ENCODE peak calls at places on chromosomes 5 and 9, in six cellular contexts. H, I, G, L, B and V are unnamed samples.

GRCh38 chr5:137921931-137922330 is 32.7 kb downstream of the PKD2L2 start:
- DNase-seq in H (no peak), G (no peak), B (no peak), I (no peak), L (no peak), V (no peak)

GRCh38 chr5:135213466-135214239 is 179.6 kb upstream of the PITX1 start:
- DNase-seq in B (no peak), L (no peak), G (no peak), I (no peak), H (no peak), V (no peak)

GRCh38 chr9:10268500-10269485 is 344.0 kb downstream of the PTPRD start:
- DNase-seq in L (peak), I (peak), H (no peak), G (no peak), B (no peak), V (peak)

GRCh38 chr9:133855802-133856592 is 117.8 kb upstream of the SARDH start:
- DNase-seq in I (peak), L (no peak), H (no peak), G (no peak), B (no peak), V (no peak)

GRCh38 chr5:83595217-83595616 is 123.7 kb downstream of the VCAN start:
- DNase-seq in G (no peak), H (no peak), I (no peak), B (no peak), L (no peak), V (no peak)

GRCh38 chr5:178530526-178530925 is 59.7 kb downstream of the COL23A1 start:
- DNase-seq in I (no peak), L (no peak), B (no peak), G (no peak), H (no peak), V (no peak)

GRCh38 chr9:136399176-136400037 is 563 bp downstream of the SNAPC4 start:
- DNase-seq in B (peak), I (no peak), G (peak), L (no peak), H (no peak), V (no peak)

GRCh38 chr9:8679405-8679951 is 879.9 kb upstream of the DMAC1 start:
- DNase-seq in L (no peak), G (no peak), B (no peak), H (no peak), I (no peak), V (no peak)

GRCh38 chr5:125049721-125050357 is 303.4 kb upstream of the ZNF608 start:
- DNase-seq in H (no peak), I (no peak), G (no peak), L (no peak), B (no peak), V (no peak)

GRCh38 chr5:175867587-175868347 is 3.6 kb upstream of the CPLX2 start:
- DNase-seq in H (no peak), B (no peak), G (peak), I (peak), L (no peak), V (no peak)

GRCh38 chr9:68685770-68686169 is 19.3 kb upstream of the PIP5K1B start:
- DNase-seq in L (no peak), G (peak), H (no peak), I (peak), B (no peak), V (no peak)

GRCh38 chr5:159581502-159582249 is 251.4 kb upstream of the IL12B start:
- DNase-seq in B (no peak), H (no peak), L (no peak), I (no peak), G (no peak), V (no peak)

GRCh38 chr5:82967072-82967471 is 110.1 kb downstream of the TMEM167A start:
- DNase-seq in H (no peak), I (no peak), G (no peak), B (no peak), L (no peak), V (no peak)

GRCh38 chr9:121945849-121946248 is 147.3 kb downstream of the TTLL11 start:
- DNase-seq in G (no peak), H (no peak), L (no peak), I (no peak), B (no peak), V (no peak)

GRCh38 chr9:137634016-137634415 is 15.2 kb downstream of the EHMT1 start:
- DNase-seq in L (no peak), I (no peak), B (no peak), H (no peak), G (no peak), V (no peak)

GRCh38 chr5:32791536-32792240 is 80.6 kb downstream of the NPR3 start:
- DNase-seq in H (no peak), B (no peak), L (no peak), G (no peak), I (no peak), V (no peak)

GRCh38 chr5:113199122-113199905 is 222.7 kb downstream of the DCP2 start:
- DNase-seq in L (no peak), G (no peak), H (no peak), B (no peak), I (no peak), V (no peak)

GRCh38 chr9:124033967-124034366 is 22.4 kb downstream of the LHX2 start:
- DNase-seq in B (no peak), I (no peak), G (no peak), L (no peak), H (no peak), V (no peak)

GRCh38 chr5:119335261-119335677 is 20.6 kb upstream of the TNFAIP8 start:
- DNase-seq in H (no peak), L (no peak), I (no peak), G (no peak), B (no peak), V (no peak)

GRCh38 chr9:126108240-126108639 is 218.4 kb upstream of the MVB12B start:
- DNase-seq in G (no peak), I (no peak), H (no peak), B (no peak), L (no peak), V (no peak)

GRCh38 chr5:140261403-140262171 is 41.3 kb downstream of the PFDN1 start:
- DNase-seq in H (no peak), I (peak), G (peak), L (no peak), B (no peak), V (no peak)

GRCh38 chr5:6342689-6343315 is 35.5 kb downstream of the MED10 start:
- DNase-seq in G (no peak), I (no peak), L (no peak), H (no peak), B (no peak), V (no peak)

GRCh38 chr9:125374443-125375309 is 113.0 kb downstream of the GAPVD1 start:
- DNase-seq in I (peak), B (peak), H (peak), L (peak), G (peak), V (peak)

GRCh38 chr5:113167985-113168384 is 191.4 kb downstream of the DCP2 start:
- DNase-seq in I (no peak), G (no peak), B (no peak), H (no peak), L (no peak), V (no peak)

GRCh38 chr5:56545016-56545415 is 270.3 kb upstream of the MAP3K1 start:
- DNase-seq in H (no peak), B (no peak), G (no peak), L (no peak), I (peak), V (no peak)

GRCh38 chr5:156479864-156480263 is 152.9 kb downstream of the SGCD start:
- DNase-seq in G (no peak), B (no peak), H (no peak), L (no peak), I (no peak), V (no peak)

GRCh38 chr5:3035452-3035851 is 284.0 kb upstream of the IRX2 start:
- DNase-seq in B (no peak), I (no peak), H (no peak), L (no peak), G (no peak), V (no peak)

GRCh38 chr5:174759091-174759490 is 34.7 kb downstream of the MSX2 start:
- DNase-seq in G (no peak), I (no peak), L (no peak), B (no peak), H (no peak), V (no peak)

GRCh38 chr5:172238334-172238733 is 44.4 kb downstream of the EFCAB9 start:
- DNase-seq in G (no peak), H (no peak), B (no peak), I (no peak), L (no peak), V (no peak)
- TF ChIP-seq POLR2A in G (no peak), H (no peak), B (no peak), I (no peak), L (no peak), V (no peak)

GRCh38 chr5:78541058-78541624 is 107.4 kb downstream of the LHFPL2 start:
- DNase-seq in G (no peak), I (no peak), L (no peak), H (no peak), B (no peak), V (no peak)
- TF ChIP-seq TAF1 in G (no peak), I (no peak), L (no peak), H (no peak), B (no peak), V (no peak)

GRCh38 chr5:168578506-168579205 is 512 bp downstream of the PANK3 start:
- DNase-seq in G (peak), L (no peak), H (no peak), I (peak), B (no peak), V (no peak)

GRCh38 chr5:168579987-168580508 is 880 bp upstream of the PANK3 start:
- DNase-seq in L (no peak), I (no peak), B (no peak), G (no peak), H (no peak), V (no peak)

GRCh38 chr5:168575391-168576372 is 3.5 kb downstream of the PANK3 start:
- DNase-seq in L (no peak), B (no peak), G (peak), H (no peak), I (no peak), V (no peak)

GRCh38 chr5:168578006-168578405 is 1.2 kb downstream of the PANK3 start:
- DNase-seq in L (no peak), B (no peak), G (peak), H (no peak), I (no peak), V (no peak)

DNA sequence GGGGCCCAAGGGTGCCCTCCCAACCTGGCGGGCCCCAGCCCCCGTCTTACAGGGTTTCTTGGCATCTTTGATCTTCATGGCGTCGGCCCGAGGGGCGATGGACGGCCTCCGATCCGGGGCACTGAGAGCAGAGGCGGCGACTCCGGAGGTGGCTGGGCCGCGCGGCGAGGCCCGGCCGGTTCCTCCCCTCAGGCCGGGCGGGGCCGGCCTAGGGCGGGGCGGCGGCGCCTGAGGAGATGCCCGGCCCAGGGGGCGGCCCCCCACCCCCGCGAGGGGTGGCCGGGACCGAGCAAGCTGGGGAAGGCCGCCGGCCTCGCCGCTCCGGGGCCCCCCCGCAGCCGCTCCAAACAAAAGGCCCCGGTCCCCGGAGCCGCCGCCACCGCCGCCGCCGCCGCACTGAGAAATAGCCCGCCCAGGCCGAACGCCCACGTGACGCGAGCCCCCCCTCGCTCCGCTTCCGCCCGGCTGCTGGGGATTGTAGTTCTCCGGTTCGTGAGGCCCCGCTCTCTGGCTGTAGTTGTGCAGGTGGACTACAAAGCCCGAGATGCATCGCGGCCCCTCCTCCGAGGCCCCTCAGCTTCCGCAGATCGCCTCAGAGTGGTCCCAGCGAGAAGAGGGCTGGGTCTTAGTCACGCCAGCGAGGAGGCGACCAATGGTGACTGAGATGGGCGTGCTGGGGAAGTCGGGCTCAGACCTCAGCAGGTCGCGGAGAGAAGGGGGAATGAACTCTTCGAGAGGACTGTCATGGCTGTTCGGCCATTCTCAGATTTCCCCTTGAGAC is at the start of gene PANK3:
- DNase-seq in L (peak), H (peak), G (peak), I (peak), B (peak), V (peak)
- TF ChIP-seq POLR2A in L (peak), H (peak), G (peak), I (peak), B (peak), V (peak)

GRCh38 chr5:76371955-76372319 is 31.1 kb upstream of the IQGAP2 start:
- DNase-seq in H (no peak), B (no peak), I (peak), G (no peak), L (no peak), V (no peak)
- TF ChIP-seq TAF1 in H (no peak), B (no peak), I (no peak), G (no peak), L (no peak), V (no peak)

DNA sequence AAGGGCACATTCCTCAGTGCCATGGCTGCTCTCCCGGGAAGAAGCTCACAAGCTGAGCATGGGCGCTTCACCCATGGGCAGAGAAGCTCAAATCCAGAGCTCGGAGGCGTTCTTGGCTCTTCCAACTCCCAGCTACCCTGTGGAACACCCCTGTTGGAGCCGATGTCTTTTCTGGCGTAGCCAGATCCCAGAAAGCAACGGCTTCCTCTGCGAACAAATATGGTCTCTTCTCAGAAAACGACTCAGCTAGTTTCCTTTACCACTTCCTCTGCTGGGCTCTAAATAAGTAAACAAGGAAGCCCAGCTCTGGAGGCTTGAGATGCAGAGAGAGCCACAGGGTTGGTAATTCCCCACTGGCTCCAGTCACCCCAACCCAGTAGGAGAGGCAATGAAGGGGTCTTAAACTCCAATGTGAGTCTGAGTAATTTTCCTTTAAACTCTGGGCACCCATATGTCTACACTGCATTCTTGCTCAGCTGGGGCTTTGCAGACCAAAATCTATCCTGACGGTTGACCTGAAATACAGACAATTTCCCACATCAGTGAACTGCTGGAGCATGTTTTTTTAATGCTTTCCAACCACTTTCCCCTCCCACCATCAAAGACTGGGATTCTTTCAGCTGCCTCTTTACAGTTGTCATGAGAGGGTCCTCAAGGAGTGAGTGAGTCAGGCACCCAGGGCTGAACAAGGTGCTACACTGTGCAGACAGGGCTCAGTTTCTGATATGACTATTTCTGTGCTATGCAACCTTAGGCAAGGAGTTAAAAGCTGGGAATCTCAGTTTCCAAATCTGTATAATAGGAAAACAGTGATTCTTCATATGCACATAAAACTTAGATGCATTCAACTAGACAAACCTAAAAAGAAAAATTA is at the start of gene LCP2:
- DNase-seq in L (no peak), G (no peak), I (no peak), H (no peak), B (no peak), V (no peak)
- TF ChIP-seq POLR2A in L (no peak), G (no peak), I (no peak), H (peak), B (peak), V (peak)